ENCODE peak calls at places on chromosomes 7 and 10, in five cellular contexts. D, X, W, T and V are unnamed samples.

GRCh38 chr10:83685458-83685857 is 453.9 kb upstream of the GHITM start:
- DNase-seq in X (no peak), W (no peak), T (no peak), D (no peak), V (no peak)

GRCh38 chr7:106069471-106070200 is 42.5 kb downstream of the SYPL1 start:
- DNase-seq in D (no peak), X (no peak), W (no peak), T (peak; percentile 7), V (no peak)

GRCh38 chr10:97538839-97539238 is 33.7 kb upstream of the ANKRD2 start:
- DNase-seq in X (no peak), T (no peak), W (no peak), D (no peak), V (no peak)

GRCh38 chr7:32275216-32275979 is 205.2 kb upstream of the PDE1C start:
- DNase-seq in D (no peak), X (peak; percentile 15), W (no peak), T (no peak), V (no peak)

GRCh38 chr10:124225029-124225467 is 131.7 kb upstream of the CHST15 start:
- DNase-seq in T (no peak), D (no peak), W (no peak), X (no peak), V (no peak)

GRCh38 chr10:98363188-98363587 is 51.8 kb downstream of the PYROXD2 start:
- DNase-seq in D (no peak), X (no peak), T (no peak), W (no peak), V (no peak)

GRCh38 chr7:135774284-135774683 is 25.7 kb upstream of the FAM180A start:
- DNase-seq in T (no peak), X (no peak), W (peak; percentile 14), D (no peak), V (no peak)

GRCh38 chr10:132876967-132877366 is 65.4 kb downstream of the CFAP46 start:
- DNase-seq in T (no peak), W (no peak), D (no peak), X (no peak), V (no peak)

GRCh38 chr10:59905735-59906416 is 480 bp downstream of the CCDC6 start:
- DNase-seq in D (no peak), T (peak; percentile 49), X (no peak), W (no peak), V (peak; percentile 52)

GRCh38 chr7:79281406-79281805 is 172.1 kb downstream of the MAGI2 start:
- DNase-seq in D (no peak), T (no peak), W (no peak), X (no peak), V (no peak)

GRCh38 chr7:70597071-70597470 is 534.9 kb upstream of the GALNT17 start:
- DNase-seq in W (no peak), D (no peak), X (no peak), T (no peak), V (no peak)

GRCh38 chr7:85602196-85602595 is 415.3 kb upstream of the SEMA3D start:
- DNase-seq in W (no peak), T (no peak), X (no peak), D (no peak), V (no peak)

GRCh38 chr7:76428868-76429805 is 4.4 kb downstream of the ZP3 start:
- DNase-seq in T (no peak), X (no peak), D (no peak), W (no peak), V (peak; percentile 20)

GRCh38 chr10:62916157-62916603 is 100.0 kb upstream of the EGR2 start:
- DNase-seq in W (no peak), T (no peak), D (no peak), X (no peak), V (no peak)

GRCh38 chr7:23470290-23471089 is at the start of gene IGF2BP3:
- DNase-seq in T (peak; percentile 87), X (peak; percentile 87), W (peak; percentile 91), D (peak; percentile 60), V (peak; percentile 97)

GRCh38 chr10:4807803-4808507 is 18.1 kb upstream of the AKR1E2 start:
- DNase-seq in D (no peak), X (no peak), W (peak; percentile 6), T (no peak), V (no peak)

GRCh38 chr7:145848691-145849090 is 267.9 kb upstream of the CNTNAP2 start:
- DNase-seq in X (no peak), T (peak; percentile 38), D (peak; percentile 51), W (no peak), V (peak; percentile 21)

GRCh38 chr10:37754538-37755323 is 102.7 kb downstream of the ZNF248 start:
- DNase-seq in X (no peak), W (peak; percentile 64), T (peak; percentile 32), D (peak; percentile 10), V (peak; percentile 11)
- TF ChIP-seq FOXM1 in X (no peak), W (no peak), T (no peak), D (no peak), V (no peak)

GRCh38 chr7:1850111-1850975 is 180.3 kb downstream of the ELFN1 start:
- DNase-seq in X (no peak), T (no peak), D (no peak), W (no peak), V (no peak)

GRCh38 chr7:1850976-1851571 is 181.0 kb downstream of the ELFN1 start:
- DNase-seq in T (no peak), X (no peak), D (no peak), W (no peak), V (no peak)

GRCh38 chr7:1852781-1853618 is 182.9 kb downstream of the ELFN1 start:
- DNase-seq in X (no peak), D (no peak), T (no peak), W (no peak), V (no peak)

GRCh38 chr7:1853619-1854520 is 183.8 kb downstream of the ELFN1 start:
- DNase-seq in T (no peak), X (no peak), W (no peak), D (no peak), V (peak; percentile 84)

GRCh38 chr7:1851731-1852531 is 181.9 kb downstream of the ELFN1 start:
- DNase-seq in T (no peak), D (no peak), W (no peak), X (no peak), V (no peak)
- TF ChIP-seq FOXM1 in T (no peak), D (no peak), W (no peak), X (no peak), V (no peak)

GRCh38 chr10:115555887-115556402 is 462.8 kb downstream of the ATRNL1 start:
- DNase-seq in W (no peak), T (no peak), D (no peak), X (no peak), V (no peak)

GRCh38 chr10:115558252-115558651 is 465.1 kb downstream of the ATRNL1 start:
- DNase-seq in X (no peak), T (no peak), D (no peak), W (no peak), V (no peak)
- TF ChIP-seq FOXM1 in X (no peak), T (no peak), D (no peak), W (no peak), V (no peak)

DNA sequence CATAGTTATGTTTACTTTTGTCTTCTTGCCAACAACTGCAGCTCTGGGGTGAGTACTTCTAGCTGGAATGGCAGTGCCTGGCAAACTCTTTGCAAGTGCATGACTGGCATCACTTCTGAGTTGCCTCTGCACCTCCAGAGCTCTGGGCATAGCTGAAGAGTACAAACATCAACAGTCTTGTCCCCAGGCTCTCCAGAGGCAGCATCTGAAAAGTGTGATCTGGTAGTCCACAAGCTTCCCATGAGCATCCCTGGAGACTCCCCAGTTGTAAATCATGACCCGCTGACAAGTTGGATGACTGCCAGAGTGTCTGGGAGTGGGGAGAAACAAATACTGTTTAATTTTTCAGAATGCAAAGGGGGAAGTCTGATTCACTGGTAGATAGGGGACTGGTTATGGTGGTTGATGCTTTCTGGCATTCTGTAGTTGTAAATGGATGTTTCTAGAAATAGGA is 138.9 kb upstream of the CDK13 start:
- DNase-seq in W (no peak), X (no peak), T (peak; percentile 81), D (peak; percentile 39), V (no peak)
- TF ChIP-seq FOXM1 in W (no peak), X (no peak), T (no peak), D (no peak), V (no peak)

DNA sequence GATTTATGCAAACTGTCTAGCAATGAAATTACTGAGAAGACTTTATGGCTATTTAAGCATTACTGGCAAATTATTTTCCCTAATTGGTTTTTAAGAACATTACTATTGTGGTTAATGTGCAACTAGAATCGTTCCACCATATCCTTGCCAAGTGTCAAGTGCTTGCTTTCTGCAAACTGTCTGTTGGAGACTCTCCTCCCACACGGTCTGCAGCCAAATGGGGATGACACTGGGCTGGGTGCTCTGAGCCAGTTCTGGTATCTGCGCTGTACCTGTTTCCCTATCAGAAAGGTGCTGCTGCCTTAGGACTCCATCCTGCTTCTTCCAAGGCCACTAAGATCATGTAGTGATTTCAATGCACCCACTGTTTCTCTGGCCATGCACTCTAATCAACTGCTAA is 110.4 kb downstream of the RAMP3 start:
- DNase-seq in W (no peak), T (no peak), X (no peak), D (no peak), V (no peak)
- TF ChIP-seq FOXM1 in W (no peak), T (no peak), X (no peak), D (no peak), V (no peak)

DNA sequence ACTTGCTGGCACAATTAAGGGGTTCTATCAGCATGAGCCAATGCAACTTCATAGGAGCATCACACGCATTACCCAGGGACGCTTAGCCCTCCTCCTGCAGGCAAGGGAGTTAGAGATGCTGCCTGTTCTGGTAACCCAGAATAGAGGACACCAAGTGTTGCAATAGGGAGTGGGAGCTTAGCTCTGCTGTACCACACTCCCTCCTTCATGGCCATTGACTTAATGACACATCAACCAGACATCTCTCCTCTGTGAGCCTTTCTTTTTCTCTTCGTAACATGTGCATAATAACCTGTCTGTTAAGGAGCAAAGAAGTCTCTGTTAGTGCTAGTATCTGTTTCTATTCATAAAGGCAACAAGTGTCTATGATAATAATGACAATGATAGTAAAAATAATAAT is 282.4 kb downstream of the SORCS3 start:
- DNase-seq in T (no peak), D (no peak), X (no peak), W (no peak), V (no peak)
- TF ChIP-seq FOXM1 in T (no peak), D (no peak), X (no peak), W (no peak), V (no peak)

DNA sequence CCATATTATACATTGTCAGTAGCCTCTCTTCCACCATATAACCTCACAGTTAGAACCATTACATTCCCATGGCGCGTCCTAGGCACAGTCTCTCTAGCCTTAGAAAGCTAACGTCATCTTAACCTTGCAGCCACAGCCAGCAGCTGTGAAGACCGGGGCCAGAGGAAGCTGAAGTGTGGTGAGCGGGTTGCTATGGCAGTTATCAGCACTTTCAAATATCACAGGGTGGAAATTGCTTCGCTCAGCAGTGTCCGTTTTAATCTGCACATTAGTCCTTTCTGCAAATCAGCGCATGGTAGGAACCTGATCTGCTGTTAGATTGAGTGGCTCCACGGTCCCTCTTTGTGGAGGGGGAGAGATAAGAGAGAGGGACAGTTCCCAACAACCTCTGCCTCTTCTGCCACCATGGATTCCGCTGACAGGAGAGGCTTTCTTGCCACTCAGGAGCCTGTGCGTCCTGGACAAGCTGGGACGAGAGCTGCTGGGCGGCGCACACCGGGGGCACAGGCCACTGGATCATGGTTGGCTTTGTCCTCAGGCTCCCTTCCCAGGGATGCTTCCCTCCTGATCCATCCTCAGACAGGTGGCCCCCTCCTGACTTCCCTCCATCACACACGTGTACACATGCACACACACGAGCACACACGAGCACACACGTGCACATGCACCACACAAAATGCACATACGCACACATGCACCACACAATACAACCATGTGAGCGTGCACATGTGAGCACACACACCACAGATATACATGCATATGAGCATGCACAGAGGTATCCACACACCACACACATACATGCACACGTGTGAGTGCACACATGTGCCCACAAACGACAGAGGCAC is 93.8 kb downstream of the WDR37 start:
- DNase-seq in X (no peak), T (peak; percentile 87), D (no peak), W (no peak), V (peak; percentile 40)
- TF ChIP-seq FOXM1 in X (no peak), T (no peak), D (no peak), W (no peak), V (no peak)